ENCODE peak calls at places on chromosomes 7 and 10, in eight cellular contexts. One of them, this sample, is unnamed.

GRCh38 chr7:4819450-4820404 is 42.1 kb downstream of the PAPOLB start:
- DNase-seq in transverse colon: no peak
- DNase-seq in esophagus muscularis mucosa: no peak
- DNase-seq in spleen: peak; percentile 68
- DNase-seq in H1: no peak
- DNase-seq in breast epithelium: no peak
- DNase-seq in SK-N-MC: no peak
- DNase-seq in sigmoid colon: peak; percentile 63
- DNase-seq in this sample: no peak

GRCh38 chr7:741191-741671 is 14.2 kb upstream of the PRKAR1B start:
- DNase-seq in H1: no peak
- DNase-seq in spleen: peak; percentile 60
- DNase-seq in SK-N-MC: no peak
- DNase-seq in transverse colon: no peak
- DNase-seq in breast epithelium: no peak
- DNase-seq in sigmoid colon: peak; percentile 33
- DNase-seq in esophagus muscularis mucosa: no peak
- DNase-seq in this sample: no peak

GRCh38 chr10:132943555-132944404 is 1.4 kb upstream of the CFAP46 start:
- DNase-seq in spleen: no peak
- DNase-seq in esophagus muscularis mucosa: no peak
- DNase-seq in breast epithelium: no peak
- DNase-seq in transverse colon: no peak
- DNase-seq in H1: no peak
- DNase-seq in SK-N-MC: no peak
- DNase-seq in sigmoid colon: no peak
- DNase-seq in this sample: no peak

GRCh38 chr7:50664937-50665336 is 99.7 kb upstream of the DDC start:
- DNase-seq in sigmoid colon: no peak
- DNase-seq in breast epithelium: no peak
- DNase-seq in H1: no peak
- DNase-seq in esophagus muscularis mucosa: no peak
- DNase-seq in transverse colon: no peak
- DNase-seq in spleen: no peak
- DNase-seq in SK-N-MC: no peak
- DNase-seq in this sample: no peak

GRCh38 chr7:105429746-105430612 is 41.3 kb upstream of the SRPK2 start:
- DNase-seq in sigmoid colon: no peak
- DNase-seq in SK-N-MC: peak; percentile 90
- DNase-seq in transverse colon: peak; percentile 53
- DNase-seq in H1: no peak
- DNase-seq in breast epithelium: peak; percentile 21
- DNase-seq in esophagus muscularis mucosa: no peak
- DNase-seq in spleen: no peak
- DNase-seq in this sample: no peak

GRCh38 chr7:105838273-105839141 is 37.9 kb downstream of the ATXN7L1 start:
- DNase-seq in sigmoid colon: no peak
- DNase-seq in esophagus muscularis mucosa: peak; percentile 14
- DNase-seq in breast epithelium: peak; percentile 49
- DNase-seq in spleen: no peak
- DNase-seq in H1: no peak
- DNase-seq in transverse colon: peak; percentile 71
- DNase-seq in SK-N-MC: no peak
- DNase-seq in this sample: no peak

GRCh38 chr7:146002431-146003078 is 114.0 kb upstream of the CNTNAP2 start:
- DNase-seq in esophagus muscularis mucosa: no peak
- DNase-seq in spleen: no peak
- DNase-seq in sigmoid colon: no peak
- DNase-seq in H1: no peak
- DNase-seq in transverse colon: no peak
- DNase-seq in breast epithelium: no peak
- DNase-seq in SK-N-MC: no peak
- DNase-seq in this sample: no peak

GRCh38 chr7:36777062-36777461 is 52.8 kb upstream of the AOAH start:
- DNase-seq in breast epithelium: no peak
- DNase-seq in sigmoid colon: no peak
- DNase-seq in transverse colon: peak; percentile 11
- DNase-seq in esophagus muscularis mucosa: no peak
- DNase-seq in spleen: no peak
- DNase-seq in SK-N-MC: no peak
- DNase-seq in H1: no peak
- DNase-seq in this sample: no peak

GRCh38 chr10:24427678-24428409 is 218.9 kb downstream of the KIAA1217 start:
- DNase-seq in H1: no peak
- DNase-seq in esophagus muscularis mucosa: no peak
- DNase-seq in SK-N-MC: no peak
- DNase-seq in sigmoid colon: no peak
- DNase-seq in transverse colon: no peak
- DNase-seq in spleen: no peak
- DNase-seq in breast epithelium: peak; percentile 75
- DNase-seq in this sample: no peak

DNA sequence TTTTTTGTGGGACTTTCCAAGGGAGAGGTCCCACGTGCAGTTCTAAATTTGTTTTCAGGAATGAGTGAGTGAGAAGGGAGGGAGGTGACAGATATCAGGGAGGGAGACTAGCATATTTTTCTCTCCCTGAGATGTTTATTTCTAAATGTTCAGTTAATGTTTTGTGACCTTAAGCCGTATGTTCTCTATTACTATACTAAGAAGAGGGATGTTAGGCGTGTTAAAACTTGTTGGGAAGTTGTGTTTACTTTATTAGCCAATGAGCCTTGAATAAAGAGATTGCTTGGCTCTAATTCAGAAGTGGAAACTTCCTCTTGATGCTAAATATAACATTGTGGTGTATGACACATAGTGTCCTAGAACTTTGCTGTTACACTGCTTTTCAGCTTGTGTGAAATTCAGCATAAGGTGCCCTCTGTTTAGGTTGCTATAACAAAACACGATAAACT is 37.3 kb downstream of the DNAH11 start:
- DNase-seq in transverse colon: no peak
- DNase-seq in sigmoid colon: no peak
- DNase-seq in spleen: no peak
- DNase-seq in breast epithelium: no peak
- DNase-seq in SK-N-MC: no peak
- DNase-seq in H1: no peak
- DNase-seq in esophagus muscularis mucosa: no peak
- DNase-seq in this sample: no peak
- TF ChIP-seq POLR2AphosphoS5 in transverse colon: no peak
- TF ChIP-seq POLR2AphosphoS5 in sigmoid colon: no peak
- TF ChIP-seq POLR2AphosphoS5 in spleen: no peak
- TF ChIP-seq POLR2AphosphoS5 in breast epithelium: no peak
- TF ChIP-seq POLR2AphosphoS5 in SK-N-MC: no peak
- TF ChIP-seq POLR2AphosphoS5 in H1: no peak
- TF ChIP-seq POLR2AphosphoS5 in esophagus muscularis mucosa: peak; percentile 28
- TF ChIP-seq POLR2AphosphoS5 in this sample: no peak

GRCh38 chr7:121372376-121373024 is 23.6 kb downstream of the FAM3C start:
- DNase-seq in SK-N-MC: no peak
- DNase-seq in H1: no peak
- DNase-seq in transverse colon: no peak
- DNase-seq in breast epithelium: no peak
- DNase-seq in sigmoid colon: no peak
- DNase-seq in spleen: no peak
- DNase-seq in esophagus muscularis mucosa: no peak
- DNase-seq in this sample: no peak

GRCh38 chr7:121371367-121371766 is 24.7 kb downstream of the FAM3C start:
- DNase-seq in esophagus muscularis mucosa: no peak
- DNase-seq in transverse colon: no peak
- DNase-seq in sigmoid colon: no peak
- DNase-seq in SK-N-MC: no peak
- DNase-seq in spleen: no peak
- DNase-seq in H1: no peak
- DNase-seq in breast epithelium: no peak
- DNase-seq in this sample: no peak

GRCh38 chr7:121366852-121367431 is 29.2 kb downstream of the FAM3C start:
- DNase-seq in sigmoid colon: no peak
- DNase-seq in breast epithelium: no peak
- DNase-seq in H1: no peak
- DNase-seq in SK-N-MC: no peak
- DNase-seq in spleen: no peak
- DNase-seq in transverse colon: no peak
- DNase-seq in esophagus muscularis mucosa: no peak
- DNase-seq in this sample: no peak

GRCh38 chr7:121373177-121373576 is 22.9 kb downstream of the FAM3C start:
- DNase-seq in H1: no peak
- DNase-seq in sigmoid colon: no peak
- DNase-seq in esophagus muscularis mucosa: no peak
- DNase-seq in SK-N-MC: no peak
- DNase-seq in spleen: no peak
- DNase-seq in breast epithelium: no peak
- DNase-seq in transverse colon: no peak
- DNase-seq in this sample: no peak

GRCh38 chr7:121369462-121369861 is 26.6 kb downstream of the FAM3C start:
- DNase-seq in transverse colon: no peak
- DNase-seq in H1: no peak
- DNase-seq in spleen: no peak
- DNase-seq in SK-N-MC: no peak
- DNase-seq in breast epithelium: no peak
- DNase-seq in esophagus muscularis mucosa: no peak
- DNase-seq in sigmoid colon: no peak
- DNase-seq in this sample: no peak
- TF ChIP-seq POLR2AphosphoS5 in transverse colon: no peak
- TF ChIP-seq POLR2AphosphoS5 in H1: no peak
- TF ChIP-seq POLR2AphosphoS5 in spleen: no peak
- TF ChIP-seq POLR2AphosphoS5 in SK-N-MC: no peak
- TF ChIP-seq POLR2AphosphoS5 in breast epithelium: no peak
- TF ChIP-seq POLR2AphosphoS5 in esophagus muscularis mucosa: no peak
- TF ChIP-seq POLR2AphosphoS5 in sigmoid colon: no peak
- TF ChIP-seq POLR2AphosphoS5 in this sample: no peak

GRCh38 chr7:148379693-148380092 is 210.9 kb upstream of the C7orf33 start:
- DNase-seq in transverse colon: no peak
- DNase-seq in SK-N-MC: no peak
- DNase-seq in sigmoid colon: no peak
- DNase-seq in spleen: no peak
- DNase-seq in H1: no peak
- DNase-seq in breast epithelium: no peak
- DNase-seq in esophagus muscularis mucosa: peak; percentile 62
- DNase-seq in this sample: no peak
- TF ChIP-seq POLR2AphosphoS5 in transverse colon: no peak
- TF ChIP-seq POLR2AphosphoS5 in SK-N-MC: no peak
- TF ChIP-seq POLR2AphosphoS5 in sigmoid colon: no peak
- TF ChIP-seq POLR2AphosphoS5 in spleen: no peak
- TF ChIP-seq POLR2AphosphoS5 in H1: no peak
- TF ChIP-seq POLR2AphosphoS5 in breast epithelium: no peak
- TF ChIP-seq POLR2AphosphoS5 in esophagus muscularis mucosa: no peak
- TF ChIP-seq POLR2AphosphoS5 in this sample: no peak

GRCh38 chr10:416091-416515 is 273.4 kb downstream of the DIP2C start:
- DNase-seq in H1: no peak
- DNase-seq in SK-N-MC: no peak
- DNase-seq in esophagus muscularis mucosa: peak; percentile 89
- DNase-seq in sigmoid colon: no peak
- DNase-seq in transverse colon: no peak
- DNase-seq in spleen: no peak
- DNase-seq in breast epithelium: no peak
- DNase-seq in this sample: no peak
- TF ChIP-seq POLR2AphosphoS5 in H1: no peak
- TF ChIP-seq POLR2AphosphoS5 in SK-N-MC: no peak
- TF ChIP-seq POLR2AphosphoS5 in esophagus muscularis mucosa: no peak
- TF ChIP-seq POLR2AphosphoS5 in sigmoid colon: no peak
- TF ChIP-seq POLR2AphosphoS5 in transverse colon: no peak
- TF ChIP-seq POLR2AphosphoS5 in spleen: no peak
- TF ChIP-seq POLR2AphosphoS5 in breast epithelium: no peak
- TF ChIP-seq POLR2AphosphoS5 in this sample: no peak

DNA sequence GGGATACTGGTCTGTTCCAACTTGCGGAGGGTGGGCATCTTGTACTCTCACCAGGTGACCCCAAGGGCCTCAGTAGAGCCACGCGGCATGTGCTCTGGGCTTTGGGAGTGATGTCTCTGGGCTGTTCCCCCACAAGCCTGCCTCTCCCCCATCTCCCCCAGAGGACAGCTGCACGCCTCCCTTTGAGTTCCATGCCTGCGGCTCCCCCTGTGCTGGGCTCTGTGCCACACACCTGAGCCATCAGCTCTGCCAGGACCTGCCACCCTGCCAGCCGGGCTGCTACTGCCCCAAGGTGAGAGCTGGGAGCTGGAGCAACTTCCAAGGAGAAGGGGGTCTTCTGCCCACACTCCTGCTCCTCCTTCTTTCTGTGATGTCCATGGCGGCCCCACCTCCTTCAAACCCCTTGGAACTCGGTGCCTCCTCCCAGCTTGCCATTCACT is 15.0 kb upstream of the ZNF862 start:
- DNase-seq in spleen: peak; percentile 69
- DNase-seq in H1: no peak
- DNase-seq in SK-N-MC: no peak
- DNase-seq in esophagus muscularis mucosa: no peak
- DNase-seq in breast epithelium: no peak
- DNase-seq in sigmoid colon: no peak
- DNase-seq in transverse colon: no peak
- DNase-seq in this sample: no peak
- TF ChIP-seq POLR2AphosphoS5 in spleen: no peak
- TF ChIP-seq POLR2AphosphoS5 in H1: no peak
- TF ChIP-seq POLR2AphosphoS5 in SK-N-MC: no peak
- TF ChIP-seq POLR2AphosphoS5 in esophagus muscularis mucosa: no peak
- TF ChIP-seq POLR2AphosphoS5 in breast epithelium: no peak
- TF ChIP-seq POLR2AphosphoS5 in sigmoid colon: no peak
- TF ChIP-seq POLR2AphosphoS5 in transverse colon: no peak
- TF ChIP-seq POLR2AphosphoS5 in this sample: no peak

GRCh38 chr10:118307768-118308347 is 34.3 kb downstream of the FAM204A start:
- DNase-seq in spleen: no peak
- DNase-seq in transverse colon: no peak
- DNase-seq in breast epithelium: no peak
- DNase-seq in esophagus muscularis mucosa: no peak
- DNase-seq in sigmoid colon: no peak
- DNase-seq in SK-N-MC: no peak
- DNase-seq in H1: no peak
- DNase-seq in this sample: no peak

GRCh38 chr10:118308664-118309063 is 33.5 kb downstream of the FAM204A start:
- DNase-seq in transverse colon: no peak
- DNase-seq in breast epithelium: no peak
- DNase-seq in SK-N-MC: no peak
- DNase-seq in spleen: no peak
- DNase-seq in H1: no peak
- DNase-seq in esophagus muscularis mucosa: no peak
- DNase-seq in sigmoid colon: no peak
- DNase-seq in this sample: no peak

GRCh38 chr10:118305730-118306129 is 36.4 kb downstream of the FAM204A start:
- DNase-seq in transverse colon: no peak
- DNase-seq in esophagus muscularis mucosa: no peak
- DNase-seq in H1: no peak
- DNase-seq in sigmoid colon: no peak
- DNase-seq in breast epithelium: no peak
- DNase-seq in spleen: no peak
- DNase-seq in SK-N-MC: no peak
- DNase-seq in this sample: no peak

GRCh38 chr10:118309911-118310310 is 32.2 kb downstream of the FAM204A start:
- DNase-seq in transverse colon: no peak
- DNase-seq in sigmoid colon: no peak
- DNase-seq in spleen: no peak
- DNase-seq in SK-N-MC: no peak
- DNase-seq in breast epithelium: no peak
- DNase-seq in esophagus muscularis mucosa: no peak
- DNase-seq in H1: no peak
- DNase-seq in this sample: no peak

DNA sequence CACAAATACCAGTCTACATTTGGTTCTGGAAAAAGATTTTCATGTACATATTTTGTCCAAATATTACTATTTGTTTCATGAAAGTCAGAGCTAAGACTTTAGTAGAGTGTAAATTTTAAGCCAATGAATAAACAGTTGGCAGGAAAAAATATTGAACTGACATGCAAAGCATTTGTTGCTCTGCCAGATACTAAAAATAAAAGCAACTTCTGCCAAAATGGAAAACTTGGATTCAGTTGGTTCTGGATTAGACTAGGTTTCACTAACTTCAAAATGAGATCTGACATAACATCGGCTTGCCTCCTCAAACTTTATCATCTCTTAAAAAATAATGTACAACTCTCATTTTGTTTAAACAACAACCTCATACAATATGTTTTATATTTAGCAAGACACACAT is 34.9 kb downstream of the FAM204A start:
- DNase-seq in sigmoid colon: no peak
- DNase-seq in SK-N-MC: no peak
- DNase-seq in breast epithelium: no peak
- DNase-seq in spleen: no peak
- DNase-seq in H1: no peak
- DNase-seq in transverse colon: no peak
- DNase-seq in esophagus muscularis mucosa: no peak
- DNase-seq in this sample: no peak
- TF ChIP-seq POLR2AphosphoS5 in sigmoid colon: no peak
- TF ChIP-seq POLR2AphosphoS5 in SK-N-MC: no peak
- TF ChIP-seq POLR2AphosphoS5 in breast epithelium: no peak
- TF ChIP-seq POLR2AphosphoS5 in spleen: no peak
- TF ChIP-seq POLR2AphosphoS5 in H1: no peak
- TF ChIP-seq POLR2AphosphoS5 in transverse colon: no peak
- TF ChIP-seq POLR2AphosphoS5 in esophagus muscularis mucosa: no peak
- TF ChIP-seq POLR2AphosphoS5 in this sample: no peak

This sample was measured in vagina.